ENCODE peak calls at places on chromosomes 6 and 20, in eight cellular contexts. M, R, N, I, O, X, K and H are unnamed samples.

GRCh38 chr20:2485080-2485479 is 14.5 kb upstream of the SNRPB start:
- DNase-seq in M (no peak), R (no peak), N (no peak), I (no peak), O (no peak), X (no peak), K (no peak), H (no peak)

GRCh38 chr6:159978291-159979135 is 9.6 kb downstream of the IGF2R start:
- DNase-seq in M (no peak), R (peak), N (no peak), I (no peak), O (no peak), X (peak), K (no peak), H (peak)

GRCh38 chr6:41698350-41698781 is 37.0 kb downstream of the TFEB start:
- DNase-seq in M (peak), R (no peak), N (no peak), I (no peak), O (peak), X (no peak), K (no peak), H (no peak)

GRCh38 chr6:127202676-127203075 is 64.0 kb upstream of the RNF146 start:
- DNase-seq in M (peak), R (no peak), N (no peak), I (no peak), O (peak), X (no peak), K (no peak), H (no peak)

GRCh38 chr6:2706482-2706881 is 44.2 kb downstream of the MYLK4 start:
- DNase-seq in M (no peak), R (peak), N (no peak), I (no peak), O (no peak), X (peak), K (no peak), H (no peak)

GRCh38 chr20:3710703-3711417 is 1.5 kb downstream of the SIGLEC1 start:
- DNase-seq in M (no peak), R (peak), N (no peak), I (peak), O (no peak), X (peak), K (peak), H (peak)

GRCh38 chr20:24560571-24561485 is 91.4 kb downstream of the SYNDIG1 start:
- DNase-seq in M (no peak), R (peak), N (no peak), I (peak), O (peak), X (no peak), K (no peak), H (no peak)

GRCh38 chr6:128519931-128520435 is 416 bp downstream of the PTPRK start:
- DNase-seq in M (no peak), R (peak), N (peak), I (no peak), O (peak), X (peak), K (peak), H (peak)

GRCh38 chr20:41992481-41992880 is 374.3 kb upstream of the CHD6 start:
- DNase-seq in M (no peak), R (no peak), N (no peak), I (no peak), O (no peak), X (no peak), K (no peak), H (no peak)

GRCh38 chr20:57370316-57370715 is 19.3 kb downstream of the RAE1 start:
- DNase-seq in M (no peak), R (no peak), N (no peak), I (no peak), O (no peak), X (no peak), K (no peak), H (no peak)

GRCh38 chr20:539848-540247 is 3.7 kb downstream of the CSNK2A1 start:
- DNase-seq in M (peak), R (no peak), N (no peak), I (peak), O (peak), X (peak), K (no peak), H (peak)

GRCh38 chr6:30801950-30802349 is 57.6 kb upstream of the IER3 start:
- DNase-seq in M (no peak), R (no peak), N (no peak), I (no peak), O (no peak), X (no peak), K (no peak), H (no peak)

GRCh38 chr20:57941121-57941522 is 231.3 kb upstream of the PMEPA1 start:
- DNase-seq in M (no peak), R (no peak), N (peak), I (no peak), O (no peak), X (no peak), K (no peak), H (no peak)

GRCh38 chr6:122151066-122151465 is 248.4 kb upstream of the HSF2 start:
- DNase-seq in M (no peak), R (no peak), N (no peak), I (no peak), O (peak), X (no peak), K (no peak), H (no peak)

GRCh38 chr6:136612666-136613389 is 62.6 kb upstream of the MAP7 start:
- DNase-seq in M (no peak), R (no peak), N (no peak), I (no peak), O (no peak), X (peak), K (no peak), H (no peak)

GRCh38 chr20:34675993-34676641 is 775 bp downstream of the PIGU start:
- DNase-seq in M (no peak), R (peak), N (no peak), I (no peak), O (no peak), X (no peak), K (no peak), H (no peak)

GRCh38 chr6:125812394-125813231 is 21.9 kb downstream of the NCOA7 start:
- DNase-seq in M (peak), R (no peak), N (no peak), I (peak), O (peak), X (no peak), K (no peak), H (peak)

GRCh38 chr6:53496100-53496499 is 48.8 kb downstream of the GCLC start:
- DNase-seq in M (no peak), R (no peak), N (no peak), I (no peak), O (no peak), X (no peak), K (no peak), H (no peak)

GRCh38 chr6:53495496-53495895 is 49.4 kb downstream of the GCLC start:
- DNase-seq in M (no peak), R (no peak), N (no peak), I (no peak), O (no peak), X (no peak), K (no peak), H (no peak)

GRCh38 chr6:53493635-53494025 is 51.3 kb downstream of the GCLC start:
- DNase-seq in M (no peak), R (no peak), N (no peak), I (no peak), O (peak), X (no peak), K (no peak), H (no peak)

GRCh38 chr6:53494076-53494475 is 50.8 kb downstream of the GCLC start:
- DNase-seq in M (no peak), R (no peak), N (no peak), I (no peak), O (peak), X (no peak), K (no peak), H (peak)

DNA sequence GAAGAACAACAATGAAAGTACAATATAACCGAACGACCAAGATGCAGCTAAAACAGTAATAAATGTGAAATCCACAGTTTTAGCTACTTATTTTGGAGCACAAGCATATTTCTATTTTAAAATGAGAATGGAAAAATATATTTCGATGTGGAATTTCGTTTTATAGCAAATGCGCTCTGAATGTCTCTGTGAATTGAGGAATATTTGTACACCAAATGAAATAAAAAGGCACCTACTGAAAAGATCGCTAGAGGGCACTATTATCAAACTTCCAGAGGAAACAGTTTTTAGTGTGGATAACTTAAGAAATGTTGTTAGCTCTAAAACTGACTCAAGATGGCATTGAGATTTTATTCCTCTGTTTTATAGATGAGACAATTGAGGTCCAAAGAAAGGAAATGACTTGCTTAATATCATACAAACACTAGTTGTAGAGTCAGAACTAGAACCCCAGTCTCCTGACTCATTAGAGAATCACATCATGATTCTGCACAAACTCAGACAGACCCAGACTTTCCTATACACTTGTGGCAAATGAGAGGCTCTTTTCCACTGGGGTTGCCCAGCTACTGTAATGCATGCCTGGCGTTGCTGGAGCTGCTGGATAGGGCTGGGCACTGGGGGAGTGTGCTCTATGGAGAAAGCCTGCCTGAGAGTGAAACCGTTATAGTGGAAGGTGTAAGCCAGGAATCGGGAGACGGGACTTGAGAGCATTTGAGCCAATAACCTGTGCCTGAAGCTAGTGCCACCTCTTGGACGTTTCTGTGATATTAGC is 51.9 kb downstream of the GCLC start:
- DNase-seq in M (peak), R (peak), N (no peak), I (peak), O (peak), X (peak), K (no peak), H (peak)
- H3K4me3 ChIP-seq in M (peak), R (no peak), N (no peak), I (no peak), O (peak), X (no peak), K (no peak), H (no peak)

GRCh38 chr6:34143884-34144580 is 1.9 kb downstream of the GRM4 start:
- DNase-seq in M (no peak), R (no peak), N (no peak), I (peak), O (no peak), X (peak), K (no peak), H (peak)
- TF ChIP-seq CTCF in M (peak), R (no peak), N (no peak), I (peak), O (no peak), X (peak), K (no peak), H (no peak)

GRCh38 chr6:100115702-100116101 is 121.7 kb upstream of the MCHR2 start:
- DNase-seq in M (no peak), R (no peak), N (no peak), I (no peak), O (no peak), X (no peak), K (no peak), H (no peak)

GRCh38 chr6:100119261-100119660 is 125.2 kb upstream of the MCHR2 start:
- DNase-seq in M (no peak), R (no peak), N (no peak), I (no peak), O (no peak), X (no peak), K (no peak), H (no peak)

GRCh38 chr6:100118301-100118700 is 124.3 kb upstream of the MCHR2 start:
- DNase-seq in M (no peak), R (no peak), N (no peak), I (no peak), O (no peak), X (no peak), K (no peak), H (no peak)

GRCh38 chr6:100116409-100117194 is 122.6 kb upstream of the MCHR2 start:
- DNase-seq in M (peak), R (peak), N (no peak), I (peak), O (peak), X (peak), K (no peak), H (peak)

DNA sequence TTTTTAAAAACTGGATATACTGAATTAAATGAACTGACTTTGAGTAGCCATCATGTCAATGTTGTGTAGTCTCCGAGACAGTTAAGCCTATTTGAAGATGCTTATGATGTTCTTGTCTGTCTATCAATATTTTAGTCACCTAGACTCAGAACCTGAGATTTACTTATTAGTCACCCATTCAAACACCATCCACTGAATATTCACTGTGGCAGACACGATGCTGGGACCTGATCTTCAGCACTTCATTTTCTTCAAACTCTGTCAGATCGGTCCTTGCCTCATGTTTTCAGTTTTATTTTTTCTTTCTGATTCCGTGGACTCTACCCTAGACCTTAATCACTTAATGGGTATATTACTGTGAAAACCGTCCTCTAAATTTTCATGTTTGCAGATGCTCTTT is 123.7 kb upstream of the MCHR2 start:
- DNase-seq in M (no peak), R (no peak), N (no peak), I (no peak), O (no peak), X (no peak), K (no peak), H (no peak)
- H3K4me3 ChIP-seq in M (no peak), R (no peak), N (no peak), I (no peak), O (no peak), X (no peak), K (no peak), H (no peak)

GRCh38 chr6:14283600-14284235 is 166.1 kb downstream of the CD83 start:
- DNase-seq in M (no peak), R (no peak), N (no peak), I (no peak), O (no peak), X (peak), K (no peak), H (peak)

GRCh38 chr6:14288910-14289309 is 171.3 kb downstream of the CD83 start:
- DNase-seq in M (no peak), R (no peak), N (no peak), I (no peak), O (no peak), X (no peak), K (no peak), H (peak)

GRCh38 chr6:14284969-14285368 is 167.4 kb downstream of the CD83 start:
- DNase-seq in M (no peak), R (no peak), N (no peak), I (no peak), O (no peak), X (peak), K (no peak), H (no peak)

GRCh38 chr6:14286144-14286543 is 168.6 kb downstream of the CD83 start:
- DNase-seq in M (peak), R (no peak), N (no peak), I (no peak), O (peak), X (peak), K (no peak), H (peak)

GRCh38 chr6:14286634-14287428 is 169.3 kb downstream of the CD83 start:
- DNase-seq in M (no peak), R (no peak), N (no peak), I (no peak), O (no peak), X (peak), K (no peak), H (no peak)
- TF ChIP-seq CTCF in M (no peak), R (no peak), N (no peak), I (no peak), O (no peak), X (no peak), K (no peak), H (no peak)

GRCh38 chr20:51563597-51564332 is 21.2 kb upstream of the NFATC2 start:
- DNase-seq in M (peak), R (no peak), N (peak), I (peak), O (peak), X (peak), K (no peak), H (peak)

GRCh38 chr20:51563141-51563596 is 20.6 kb upstream of the NFATC2 start:
- DNase-seq in M (no peak), R (no peak), N (no peak), I (peak), O (no peak), X (no peak), K (no peak), H (no peak)

GRCh38 chr20:51562334-51563140 is 20.0 kb upstream of the NFATC2 start:
- DNase-seq in M (peak), R (no peak), N (peak), I (peak), O (peak), X (peak), K (peak), H (peak)

GRCh38 chr20:51560550-51561307 is 18.2 kb upstream of the NFATC2 start:
- DNase-seq in M (no peak), R (no peak), N (no peak), I (no peak), O (peak), X (no peak), K (no peak), H (no peak)

GRCh38 chr20:51562027-51562333 is 19.5 kb upstream of the NFATC2 start:
- DNase-seq in M (no peak), R (no peak), N (no peak), I (no peak), O (peak), X (no peak), K (no peak), H (no peak)
- H3K4me3 ChIP-seq in M (peak), R (no peak), N (no peak), I (peak), O (peak), X (peak), K (peak), H (no peak)

GRCh38 chr6:144090384-144090783 is 5.0 kb downstream of the SF3B5 start:
- DNase-seq in M (no peak), R (no peak), N (no peak), I (no peak), O (no peak), X (no peak), K (no peak), H (no peak)
- TF ChIP-seq CTCF in M (no peak), R (no peak), N (no peak), I (peak), O (no peak), X (no peak), K (no peak), H (no peak)

GRCh38 chr20:51306521-51307358 is 235.8 kb downstream of the NFATC2 start:
- DNase-seq in M (no peak), R (peak), N (peak), I (peak), O (peak), X (peak), K (peak), H (peak)
- H3K4me3 ChIP-seq in M (no peak), R (no peak), N (no peak), I (no peak), O (no peak), X (no peak), K (no peak), H (no peak)

DNA sequence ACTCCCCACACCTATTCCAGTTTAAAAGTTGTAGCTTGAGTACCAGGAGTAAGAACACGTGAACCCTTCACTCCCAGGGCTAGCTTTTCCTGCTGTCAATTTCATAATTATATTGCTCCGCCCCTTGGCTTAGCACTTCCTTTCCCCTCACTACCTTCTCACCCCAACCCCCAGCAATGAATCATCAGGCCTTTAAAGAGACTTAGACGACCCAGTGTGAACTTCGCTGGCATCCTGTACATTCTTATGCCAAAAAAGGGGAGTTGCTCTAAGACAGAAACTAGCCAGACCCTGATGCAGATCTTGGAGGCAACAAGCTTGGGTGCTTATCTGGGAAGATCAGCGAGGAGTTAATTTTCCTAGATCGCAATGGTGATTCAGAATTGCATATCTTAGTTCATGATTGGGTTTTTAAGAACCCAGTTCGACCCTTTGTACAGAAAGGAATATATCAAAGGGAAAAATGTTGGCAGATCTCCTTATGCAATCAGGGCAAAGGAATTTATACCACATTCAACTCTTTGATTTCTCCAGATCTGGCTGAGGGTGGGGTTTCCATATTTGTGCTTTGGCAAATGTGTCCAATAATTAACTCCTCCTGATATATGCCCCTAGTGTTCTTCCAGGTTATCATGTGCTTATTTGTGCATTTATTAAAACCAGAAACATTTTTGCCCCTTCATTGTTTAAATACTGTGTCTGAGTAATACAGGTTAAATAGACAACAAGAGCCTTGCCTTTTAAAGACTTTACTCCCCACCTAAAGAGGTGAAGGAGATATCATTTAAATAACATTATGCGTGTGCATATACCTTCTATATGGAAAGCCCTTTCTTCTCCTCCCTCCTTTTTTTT is 8.1 kb upstream of the ATXN1 start:
- DNase-seq in M (peak), R (no peak), N (no peak), I (peak), O (peak), X (peak), K (no peak), H (peak)
- TF ChIP-seq CTCF in M (no peak), R (no peak), N (no peak), I (no peak), O (no peak), X (no peak), K (no peak), H (no peak)

DNA sequence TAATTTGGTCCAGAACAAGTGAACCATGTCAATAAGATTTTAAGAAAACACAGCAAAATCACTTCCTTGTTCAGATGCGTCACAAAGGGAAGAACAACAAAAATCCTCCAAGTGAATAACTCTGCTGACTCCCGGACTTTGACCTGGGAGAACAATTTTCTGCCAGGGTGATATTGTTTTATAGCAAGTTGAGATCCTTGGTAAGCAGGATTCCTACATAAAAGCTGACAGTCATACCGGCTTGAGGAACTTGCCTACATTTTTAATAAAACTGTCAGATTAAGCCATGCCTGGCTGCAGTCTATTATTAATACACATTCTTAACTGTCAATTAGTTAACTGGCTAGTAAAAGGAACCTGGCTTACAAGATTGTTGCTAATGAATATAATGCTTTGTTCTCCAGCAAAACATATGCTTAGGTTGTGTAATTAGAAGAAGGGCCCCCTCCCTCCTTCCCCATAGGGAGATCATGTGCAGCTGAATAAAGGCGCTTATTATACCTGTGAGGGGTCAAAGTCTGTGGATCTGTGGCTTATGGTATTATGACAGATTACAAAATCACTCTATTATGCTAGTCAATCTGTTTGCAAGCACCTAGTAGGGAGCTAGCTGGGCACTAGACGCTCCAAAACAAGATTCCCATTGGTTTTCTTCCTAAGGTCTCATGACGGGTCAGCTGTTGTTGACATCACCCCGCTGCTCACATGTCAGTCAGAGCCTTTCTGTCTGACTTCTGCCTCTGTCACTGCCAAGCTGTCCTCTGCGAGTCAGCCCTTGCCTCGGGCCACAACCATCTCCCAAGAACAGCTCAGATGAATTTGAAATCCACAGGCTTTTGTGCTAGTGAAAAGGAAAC is 44.6 kb upstream of the SEC63 start:
- DNase-seq in M (no peak), R (no peak), N (peak), I (peak), O (no peak), X (peak), K (peak), H (peak)
- H3K4me3 ChIP-seq in M (no peak), R (no peak), N (no peak), I (no peak), O (no peak), X (no peak), K (no peak), H (no peak)